ENCODE peak calls at places on chromosome 5, in ten cellular contexts. One of them, this sample, is unnamed.

GRCh38 chr5:32100903-32101302 is 73.2 kb downstream of the GOLPH3 start:
- DNase-seq in neural crest cell: no peak
- DNase-seq in GM10248: no peak
- DNase-seq in GM23338: no peak
- DNase-seq in fibroblast of mammary gland: no peak
- DNase-seq in CD8-positive, alpha-beta T cell: no peak
- DNase-seq in brain microvascular endothelial cell: no peak
- DNase-seq in left lung: no peak
- DNase-seq in OCI-LY7: no peak
- DNase-seq in LNCaP clone FGC: no peak
- DNase-seq in this sample: no peak

GRCh38 chr5:73094415-73094814 is 26.0 kb upstream of the TMEM171 start:
- DNase-seq in brain microvascular endothelial cell: no peak
- DNase-seq in left lung: no peak
- DNase-seq in neural crest cell: no peak
- DNase-seq in CD8-positive, alpha-beta T cell: no peak
- DNase-seq in fibroblast of mammary gland: no peak
- DNase-seq in GM10248: no peak
- DNase-seq in LNCaP clone FGC: no peak
- DNase-seq in OCI-LY7: no peak
- DNase-seq in GM23338: no peak
- DNase-seq in this sample: no peak

GRCh38 chr5:131423056-131423455 is 159.2 kb downstream of the CDC42SE2 start:
- DNase-seq in GM23338: peak; percentile 69
- DNase-seq in OCI-LY7: peak; percentile 17
- DNase-seq in neural crest cell: no peak
- DNase-seq in GM10248: no peak
- DNase-seq in LNCaP clone FGC: no peak
- DNase-seq in left lung: no peak
- DNase-seq in CD8-positive, alpha-beta T cell: no peak
- DNase-seq in brain microvascular endothelial cell: peak; percentile 22
- DNase-seq in fibroblast of mammary gland: peak; percentile 46
- DNase-seq in this sample: no peak

GRCh38 chr5:1521671-1522600 is 1.8 kb downstream of the LPCAT1 start:
- DNase-seq in brain microvascular endothelial cell: peak; percentile 81
- DNase-seq in GM23338: peak; percentile 58
- DNase-seq in fibroblast of mammary gland: peak; percentile 84
- DNase-seq in left lung: peak; percentile 84
- DNase-seq in OCI-LY7: no peak
- DNase-seq in GM10248: no peak
- DNase-seq in CD8-positive, alpha-beta T cell: no peak
- DNase-seq in LNCaP clone FGC: no peak
- DNase-seq in neural crest cell: no peak
- DNase-seq in this sample: peak; percentile 61

GRCh38 chr5:14702238-14702839 is 37.8 kb downstream of the OTULIN start:
- DNase-seq in OCI-LY7: no peak
- DNase-seq in brain microvascular endothelial cell: no peak
- DNase-seq in left lung: no peak
- DNase-seq in GM10248: no peak
- DNase-seq in LNCaP clone FGC: no peak
- DNase-seq in CD8-positive, alpha-beta T cell: no peak
- DNase-seq in fibroblast of mammary gland: no peak
- DNase-seq in GM23338: no peak
- DNase-seq in neural crest cell: no peak
- DNase-seq in this sample: no peak

GRCh38 chr5:83095973-83096539 is 18.7 kb downstream of the XRCC4 start:
- DNase-seq in brain microvascular endothelial cell: peak; percentile 81
- DNase-seq in fibroblast of mammary gland: peak; percentile 87
- DNase-seq in GM23338: no peak
- DNase-seq in CD8-positive, alpha-beta T cell: no peak
- DNase-seq in OCI-LY7: no peak
- DNase-seq in left lung: no peak
- DNase-seq in neural crest cell: no peak
- DNase-seq in GM10248: no peak
- DNase-seq in LNCaP clone FGC: no peak
- DNase-seq in this sample: peak; percentile 83

GRCh38 chr5:58860680-58861079 is 277.8 kb downstream of the RAB3C start:
- DNase-seq in GM10248: no peak
- DNase-seq in LNCaP clone FGC: no peak
- DNase-seq in neural crest cell: no peak
- DNase-seq in CD8-positive, alpha-beta T cell: no peak
- DNase-seq in OCI-LY7: no peak
- DNase-seq in left lung: no peak
- DNase-seq in brain microvascular endothelial cell: no peak
- DNase-seq in fibroblast of mammary gland: peak; percentile 7
- DNase-seq in GM23338: no peak
- DNase-seq in this sample: no peak

GRCh38 chr5:115573133-115573532 is 28.6 kb upstream of the FEM1C start:
- DNase-seq in GM10248: no peak
- DNase-seq in brain microvascular endothelial cell: peak; percentile 55
- DNase-seq in GM23338: no peak
- DNase-seq in CD8-positive, alpha-beta T cell: no peak
- DNase-seq in neural crest cell: no peak
- DNase-seq in LNCaP clone FGC: no peak
- DNase-seq in left lung: no peak
- DNase-seq in OCI-LY7: no peak
- DNase-seq in fibroblast of mammary gland: peak; percentile 60
- DNase-seq in this sample: peak; percentile 57

GRCh38 chr5:40043916-40044315 is 619.1 kb upstream of the DAB2 start:
- DNase-seq in left lung: no peak
- DNase-seq in fibroblast of mammary gland: no peak
- DNase-seq in LNCaP clone FGC: no peak
- DNase-seq in neural crest cell: no peak
- DNase-seq in brain microvascular endothelial cell: peak; percentile 12
- DNase-seq in OCI-LY7: no peak
- DNase-seq in CD8-positive, alpha-beta T cell: no peak
- DNase-seq in GM23338: no peak
- DNase-seq in GM10248: no peak
- DNase-seq in this sample: no peak

GRCh38 chr5:19767987-19768386 is 220.0 kb downstream of the CDH18 start:
- DNase-seq in fibroblast of mammary gland: no peak
- DNase-seq in brain microvascular endothelial cell: no peak
- DNase-seq in LNCaP clone FGC: no peak
- DNase-seq in left lung: no peak
- DNase-seq in CD8-positive, alpha-beta T cell: no peak
- DNase-seq in GM10248: no peak
- DNase-seq in GM23338: peak; percentile 72
- DNase-seq in neural crest cell: no peak
- DNase-seq in OCI-LY7: no peak
- DNase-seq in this sample: no peak

GRCh38 chr5:1888541-1889251 is 6.0 kb upstream of the IRX4 start:
- DNase-seq in brain microvascular endothelial cell: no peak
- DNase-seq in left lung: no peak
- DNase-seq in fibroblast of mammary gland: no peak
- DNase-seq in GM10248: no peak
- DNase-seq in OCI-LY7: no peak
- DNase-seq in LNCaP clone FGC: no peak
- DNase-seq in CD8-positive, alpha-beta T cell: no peak
- DNase-seq in GM23338: no peak
- DNase-seq in neural crest cell: no peak
- DNase-seq in this sample: no peak

GRCh38 chr5:105924366-105924765 is 1746.4 kb downstream of the EFNA5 start:
- DNase-seq in GM23338: no peak
- DNase-seq in left lung: no peak
- DNase-seq in LNCaP clone FGC: no peak
- DNase-seq in GM10248: no peak
- DNase-seq in fibroblast of mammary gland: peak; percentile 73
- DNase-seq in brain microvascular endothelial cell: no peak
- DNase-seq in CD8-positive, alpha-beta T cell: no peak
- DNase-seq in OCI-LY7: no peak
- DNase-seq in neural crest cell: no peak
- DNase-seq in this sample: no peak

GRCh38 chr5:180642181-180643140 is 6.9 kb downstream of the FLT4 start:
- DNase-seq in OCI-LY7: no peak
- DNase-seq in GM23338: no peak
- DNase-seq in LNCaP clone FGC: no peak
- DNase-seq in GM10248: no peak
- DNase-seq in brain microvascular endothelial cell: no peak
- DNase-seq in neural crest cell: no peak
- DNase-seq in left lung: peak; percentile 74
- DNase-seq in fibroblast of mammary gland: no peak
- DNase-seq in CD8-positive, alpha-beta T cell: no peak
- DNase-seq in this sample: no peak

GRCh38 chr5:142819292-142819691 is 49.1 kb downstream of the ARHGAP26 start:
- DNase-seq in brain microvascular endothelial cell: no peak
- DNase-seq in OCI-LY7: no peak
- DNase-seq in CD8-positive, alpha-beta T cell: no peak
- DNase-seq in left lung: no peak
- DNase-seq in GM10248: no peak
- DNase-seq in LNCaP clone FGC: peak; percentile 48
- DNase-seq in fibroblast of mammary gland: peak; percentile 44
- DNase-seq in GM23338: no peak
- DNase-seq in neural crest cell: no peak
- DNase-seq in this sample: no peak

GRCh38 chr5:43601454-43602260 is 1.3 kb upstream of the NNT start:
- DNase-seq in left lung: no peak
- DNase-seq in brain microvascular endothelial cell: peak; percentile 26
- DNase-seq in neural crest cell: no peak
- DNase-seq in GM23338: no peak
- DNase-seq in CD8-positive, alpha-beta T cell: no peak
- DNase-seq in GM10248: peak; percentile 46
- DNase-seq in fibroblast of mammary gland: peak; percentile 67
- DNase-seq in OCI-LY7: peak; percentile 51
- DNase-seq in LNCaP clone FGC: no peak
- DNase-seq in this sample: peak; percentile 52

GRCh38 chr5:31186672-31187267 is 6.7 kb upstream of the CDH6 start:
- DNase-seq in GM10248: peak; percentile 29
- DNase-seq in OCI-LY7: peak; percentile 40
- DNase-seq in fibroblast of mammary gland: peak; percentile 34
- DNase-seq in left lung: no peak
- DNase-seq in LNCaP clone FGC: peak; percentile 15
- DNase-seq in brain microvascular endothelial cell: peak; percentile 26
- DNase-seq in CD8-positive, alpha-beta T cell: no peak
- DNase-seq in neural crest cell: no peak
- DNase-seq in GM23338: peak; percentile 72
- DNase-seq in this sample: peak; percentile 23

DNA sequence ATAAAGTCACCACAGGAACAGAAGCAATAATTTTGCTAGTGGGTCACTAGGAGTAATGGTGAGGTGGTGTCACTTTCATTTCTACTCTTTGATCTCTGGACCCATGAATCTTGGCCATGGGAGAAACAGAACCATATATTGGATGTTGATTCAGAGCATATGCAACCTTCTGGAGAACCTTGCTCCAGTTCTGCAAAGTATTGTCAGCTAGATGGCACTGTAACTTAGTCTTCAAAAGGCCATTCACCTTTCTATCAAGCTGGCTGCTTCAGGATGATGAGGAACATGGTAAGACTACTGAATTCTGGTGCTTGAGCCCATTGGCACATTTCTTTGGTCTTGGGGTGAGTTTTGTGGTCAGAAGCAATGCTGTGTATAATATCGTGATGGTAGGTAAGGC is 129.1 kb upstream of the FBN2 start:
- DNase-seq in neural crest cell: no peak
- DNase-seq in LNCaP clone FGC: no peak
- DNase-seq in brain microvascular endothelial cell: no peak
- DNase-seq in OCI-LY7: no peak
- DNase-seq in left lung: no peak
- DNase-seq in GM10248: no peak
- DNase-seq in CD8-positive, alpha-beta T cell: no peak
- DNase-seq in GM23338: no peak
- DNase-seq in fibroblast of mammary gland: no peak
- DNase-seq in this sample: no peak
- TF ChIP-seq CTCF in neural crest cell: no peak
- TF ChIP-seq CTCF in LNCaP clone FGC: peak; percentile 50
- TF ChIP-seq CTCF in brain microvascular endothelial cell: peak; percentile 14
- TF ChIP-seq CTCF in OCI-LY7: peak; percentile 39
- TF ChIP-seq CTCF in left lung: no peak
- TF ChIP-seq CTCF in GM10248: peak; percentile 19
- TF ChIP-seq CTCF in CD8-positive, alpha-beta T cell: no peak
- TF ChIP-seq CTCF in GM23338: peak; percentile 69
- TF ChIP-seq CTCF in fibroblast of mammary gland: no peak
- TF ChIP-seq CTCF in this sample: peak; percentile 48

DNA sequence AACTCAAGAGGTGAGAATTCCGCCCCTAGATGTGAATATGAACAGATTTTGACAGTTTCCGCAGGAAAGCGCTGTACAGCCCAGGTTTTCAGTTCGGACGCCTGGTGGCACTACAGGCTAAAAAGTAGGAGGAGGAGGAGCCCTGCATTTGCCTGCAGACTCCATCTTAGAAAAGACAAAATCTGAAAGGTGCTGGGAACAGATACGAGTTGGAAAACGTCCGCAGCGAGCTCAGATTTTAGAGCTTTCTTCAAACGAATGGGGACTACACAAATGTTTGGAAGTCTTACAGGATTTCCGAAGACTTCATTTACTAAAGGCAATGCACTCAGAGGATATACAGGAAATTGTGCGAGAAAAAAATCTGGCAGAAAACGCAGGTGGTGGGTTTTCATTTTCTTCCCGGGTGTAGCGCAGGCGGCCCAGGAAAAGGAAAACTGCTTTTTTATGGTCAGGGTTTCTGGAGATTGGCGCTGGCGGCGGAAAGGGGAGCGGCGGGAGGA is 9.9 kb upstream of the PCDHB2 start:
- DNase-seq in LNCaP clone FGC: peak; percentile 36
- DNase-seq in GM23338: peak; percentile 90
- DNase-seq in fibroblast of mammary gland: peak; percentile 49
- DNase-seq in CD8-positive, alpha-beta T cell: peak; percentile 6
- DNase-seq in brain microvascular endothelial cell: peak; percentile 12
- DNase-seq in GM10248: no peak
- DNase-seq in neural crest cell: no peak
- DNase-seq in OCI-LY7: no peak
- DNase-seq in left lung: no peak
- DNase-seq in this sample: peak; percentile 71
- TF ChIP-seq CTCF in LNCaP clone FGC: peak; percentile 81
- TF ChIP-seq CTCF in GM23338: peak; percentile 88
- TF ChIP-seq CTCF in fibroblast of mammary gland: peak; percentile 51
- TF ChIP-seq CTCF in CD8-positive, alpha-beta T cell: peak; percentile 46
- TF ChIP-seq CTCF in brain microvascular endothelial cell: peak; percentile 23
- TF ChIP-seq CTCF in GM10248: peak; percentile 19
- TF ChIP-seq CTCF in neural crest cell: peak; percentile 70
- TF ChIP-seq CTCF in OCI-LY7: no peak
- TF ChIP-seq CTCF in left lung: peak; percentile 40
- TF ChIP-seq CTCF in this sample: peak; percentile 77

DNA sequence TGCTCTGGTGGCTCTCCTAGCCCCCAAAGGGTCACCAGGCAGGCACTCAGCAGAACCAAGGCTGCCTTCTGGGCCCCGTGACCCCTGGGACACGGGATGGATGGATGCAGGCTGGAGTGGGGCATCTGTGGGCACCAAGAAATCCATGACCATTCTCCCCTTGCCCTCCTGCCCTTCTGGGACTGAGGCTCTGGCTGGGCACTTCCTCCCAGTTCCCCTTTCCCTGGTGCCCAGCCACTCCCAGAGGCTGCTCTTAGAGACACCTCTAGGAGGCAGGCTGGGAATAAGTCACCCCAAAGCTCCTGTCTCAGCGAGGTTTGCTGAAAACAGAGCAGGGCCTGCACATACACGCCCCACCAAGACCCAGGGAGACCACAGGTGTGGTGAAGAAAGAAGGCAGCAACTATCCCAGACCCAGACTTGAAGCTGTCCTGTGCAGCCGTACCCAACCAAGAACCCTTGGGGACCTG is 943 bp downstream of the STING1 start:
- DNase-seq in fibroblast of mammary gland: peak; percentile 34
- DNase-seq in CD8-positive, alpha-beta T cell: no peak
- DNase-seq in OCI-LY7: no peak
- DNase-seq in left lung: no peak
- DNase-seq in neural crest cell: no peak
- DNase-seq in brain microvascular endothelial cell: no peak
- DNase-seq in GM23338: peak; percentile 44
- DNase-seq in LNCaP clone FGC: no peak
- DNase-seq in GM10248: peak; percentile 47
- DNase-seq in this sample: peak; percentile 53
- TF ChIP-seq CTCF in fibroblast of mammary gland: peak; percentile 22
- TF ChIP-seq CTCF in CD8-positive, alpha-beta T cell: no peak
- TF ChIP-seq CTCF in OCI-LY7: no peak
- TF ChIP-seq CTCF in left lung: peak; percentile 15
- TF ChIP-seq CTCF in neural crest cell: no peak
- TF ChIP-seq CTCF in brain microvascular endothelial cell: peak; percentile 46
- TF ChIP-seq CTCF in GM23338: peak; percentile 40
- TF ChIP-seq CTCF in LNCaP clone FGC: no peak
- TF ChIP-seq CTCF in GM10248: no peak
- TF ChIP-seq CTCF in this sample: peak; percentile 69

GRCh38 chr5:126846344-126846743 is 69.4 kb downstream of the LMNB1 start:
- DNase-seq in OCI-LY7: no peak
- DNase-seq in LNCaP clone FGC: no peak
- DNase-seq in CD8-positive, alpha-beta T cell: no peak
- DNase-seq in GM10248: no peak
- DNase-seq in fibroblast of mammary gland: peak; percentile 63
- DNase-seq in left lung: no peak
- DNase-seq in neural crest cell: no peak
- DNase-seq in brain microvascular endothelial cell: no peak
- DNase-seq in GM23338: peak; percentile 56
- DNase-seq in this sample: peak; percentile 52
- TF ChIP-seq CTCF in OCI-LY7: no peak
- TF ChIP-seq CTCF in LNCaP clone FGC: peak; percentile 23
- TF ChIP-seq CTCF in CD8-positive, alpha-beta T cell: no peak
- TF ChIP-seq CTCF in GM10248: no peak
- TF ChIP-seq CTCF in fibroblast of mammary gland: peak; percentile 38
- TF ChIP-seq CTCF in left lung: no peak
- TF ChIP-seq CTCF in neural crest cell: no peak
- TF ChIP-seq CTCF in brain microvascular endothelial cell: peak; percentile 26
- TF ChIP-seq CTCF in GM23338: peak; percentile 45
- TF ChIP-seq CTCF in this sample: peak; percentile 72

This sample was measured in HFFc6.